ENCODE peak calls at places on chromosomes 11 and 22, in seven cellular contexts. T is testis; N is lower lobe of right lung; X is bronchial epithelial cell; U is CD8-positive, alpha-beta T cell; K is HCT116; S is OCI-LY7. Z is an unnamed sample.

GRCh38 chr11:69841170-69841858 is 22.1 kb upstream of the FGF3 start:
- DNase-seq in T (no peak), N (no peak), X (no peak), U (no peak), K (no peak), S (no peak), Z (no peak)

GRCh38 chr11:58629857-58630256 is 7.4 kb downstream of the CNTF start:
- DNase-seq in T (peak), N (no peak), X (peak), U (peak), K (peak), S (peak), Z (peak)

GRCh38 chr11:33732176-33732575 is 4.0 kb downstream of the CD59 start:
- DNase-seq in T (no peak), N (no peak), X (no peak), U (no peak), K (no peak), S (no peak), Z (no peak)

GRCh38 chr11:4146070-4146764 is 51.6 kb downstream of the RRM1 start:
- DNase-seq in T (no peak), N (no peak), X (no peak), U (no peak), K (no peak), S (no peak), Z (no peak)

GRCh38 chr11:128892866-128893565 is 1.9 kb downstream of the KCNJ5 start:
- DNase-seq in T (no peak), N (no peak), X (peak), U (no peak), K (no peak), S (no peak), Z (no peak)

GRCh38 chr22:49685686-49686085 is 142.0 kb downstream of the BRD1 start:
- DNase-seq in T (no peak), N (no peak), X (no peak), U (no peak), K (no peak), S (no peak), Z (no peak)

GRCh38 chr11:126359431-126360048 is 4.1 kb downstream of the ST3GAL4 start:
- DNase-seq in T (peak), N (no peak), X (no peak), U (no peak), K (no peak), S (no peak), Z (peak)

GRCh38 chr11:13251961-13252360 is 25.6 kb upstream of the BMAL1 start:
- DNase-seq in T (no peak), N (no peak), X (no peak), U (no peak), K (no peak), S (no peak), Z (no peak)

GRCh38 chr22:24482586-24482985 is 12.5 kb upstream of the UPB1 start:
- DNase-seq in T (no peak), N (no peak), X (peak), U (no peak), K (no peak), S (no peak), Z (peak)

GRCh38 chr22:50173221-50173982 is 2.9 kb downstream of the PANX2 start:
- DNase-seq in T (no peak), N (peak), X (no peak), U (no peak), K (no peak), S (peak), Z (no peak)

GRCh38 chr22:18044548-18045271 is 20.3 kb upstream of the MICAL3 start:
- DNase-seq in T (peak), N (no peak), X (no peak), U (no peak), K (no peak), S (no peak), Z (no peak)

GRCh38 chr11:67050139-67050538 is 6.5 kb upstream of the RHOD start:
- DNase-seq in T (no peak), N (no peak), X (no peak), U (no peak), K (no peak), S (no peak), Z (no peak)

GRCh38 chr11:1531418-1531817 is 40.7 kb downstream of the DUSP8 start:
- DNase-seq in T (no peak), N (no peak), X (peak), U (no peak), K (no peak), S (no peak), Z (no peak)

GRCh38 chr11:77467233-77467632 is 6.7 kb downstream of the PAK1 start:
- DNase-seq in T (no peak), N (no peak), X (peak), U (no peak), K (no peak), S (no peak), Z (no peak)

GRCh38 chr22:38456841-38457699 is 2.1 kb upstream of the KCNJ4 start:
- DNase-seq in T (peak), N (no peak), X (no peak), U (no peak), K (no peak), S (no peak), Z (no peak)

GRCh38 chr22:38455530-38456271 is 702 bp upstream of the KCNJ4 start:
- DNase-seq in T (peak), N (no peak), X (no peak), U (no peak), K (no peak), S (peak), Z (no peak)

GRCh38 chr22:38455063-38455529 is at the start of gene KCNJ4:
- DNase-seq in T (no peak), N (no peak), X (no peak), U (no peak), K (no peak), S (no peak), Z (no peak)

GRCh38 chr22:38454361-38455062 is 487 bp downstream of the KCNJ4 start:
- DNase-seq in T (no peak), N (no peak), X (no peak), U (peak), K (no peak), S (peak), Z (no peak)

DNA sequence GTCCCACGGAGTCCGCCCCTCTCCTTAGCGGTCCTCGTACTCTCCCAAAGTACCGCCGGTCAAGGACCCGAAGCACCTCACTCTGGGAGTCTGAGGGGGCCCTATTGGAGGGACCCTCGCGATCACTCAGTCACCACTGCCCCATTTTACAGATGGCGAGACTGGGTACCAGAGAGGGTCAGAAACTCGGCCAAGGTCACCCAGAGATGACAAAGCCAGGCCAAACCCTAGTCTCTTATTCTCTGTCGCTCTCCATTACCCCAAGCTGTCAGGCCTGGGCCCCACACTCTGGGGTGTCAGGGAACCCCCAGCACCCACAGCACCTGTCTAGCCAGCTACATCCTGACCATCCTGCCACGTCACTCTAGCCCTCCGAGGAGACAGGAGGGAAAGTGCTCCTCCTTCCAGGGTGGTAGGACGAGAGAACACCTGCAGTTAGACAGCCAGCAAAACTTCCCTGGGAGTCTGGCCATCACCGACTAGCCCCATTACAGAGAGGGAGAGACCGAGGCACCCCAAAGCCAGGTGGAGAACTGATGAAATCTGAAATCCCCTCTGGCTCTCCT is 1.4 kb upstream of the KCNJ4 start:
- DNase-seq in T (no peak), N (no peak), X (no peak), U (no peak), K (no peak), S (no peak), Z (no peak)
- H3K4me3 ChIP-seq in T (peak), N (no peak), X (no peak), U (no peak), K (no peak), S (peak), Z (no peak)

GRCh38 chr11:21323617-21324016 is 654.2 kb downstream of the NELL1 start:
- DNase-seq in T (no peak), N (no peak), X (no peak), U (no peak), K (no peak), S (no peak), Z (no peak)
- TF ChIP-seq CTCF in T (no peak), N (no peak), X (no peak), U (no peak), K (no peak), S (peak), Z (no peak)

DNA sequence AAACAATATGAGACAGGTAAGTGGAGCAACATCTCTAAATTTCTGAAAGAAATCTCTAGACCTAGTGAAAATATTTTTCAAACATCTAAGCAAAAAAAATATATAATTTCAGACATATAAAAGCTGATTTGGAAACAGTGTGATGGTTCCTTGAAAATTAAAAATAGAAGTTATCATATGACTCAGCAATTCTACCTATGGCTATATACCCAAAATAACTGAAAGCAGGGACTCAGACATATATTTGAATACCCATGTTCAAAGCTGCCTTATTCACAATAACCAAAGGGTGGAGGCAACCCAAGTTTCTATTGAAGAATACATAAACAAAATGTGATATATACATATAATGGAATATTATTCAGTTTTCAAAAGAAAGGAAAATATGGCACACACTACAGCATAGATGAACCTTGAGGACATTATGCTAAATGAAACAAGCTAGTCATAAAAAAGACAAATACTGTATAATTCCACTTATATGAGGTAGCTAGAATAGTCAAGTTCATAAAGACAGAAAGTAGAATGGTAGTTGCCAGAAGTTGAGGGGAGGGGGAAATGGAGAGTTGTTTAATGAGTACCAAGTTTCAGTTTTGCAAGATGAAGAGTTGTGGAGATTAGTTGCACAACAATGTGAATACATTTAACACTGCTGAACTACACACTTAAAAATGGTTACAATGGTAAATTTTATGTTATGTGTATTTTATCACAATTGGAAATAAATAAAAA is 300.4 kb downstream of the TTC28 start:
- DNase-seq in T (no peak), N (no peak), X (no peak), U (no peak), K (no peak), S (no peak), Z (no peak)
- H3K4me3 ChIP-seq in T (no peak), N (no peak), X (no peak), U (no peak), K (no peak), S (no peak), Z (no peak)

DNA sequence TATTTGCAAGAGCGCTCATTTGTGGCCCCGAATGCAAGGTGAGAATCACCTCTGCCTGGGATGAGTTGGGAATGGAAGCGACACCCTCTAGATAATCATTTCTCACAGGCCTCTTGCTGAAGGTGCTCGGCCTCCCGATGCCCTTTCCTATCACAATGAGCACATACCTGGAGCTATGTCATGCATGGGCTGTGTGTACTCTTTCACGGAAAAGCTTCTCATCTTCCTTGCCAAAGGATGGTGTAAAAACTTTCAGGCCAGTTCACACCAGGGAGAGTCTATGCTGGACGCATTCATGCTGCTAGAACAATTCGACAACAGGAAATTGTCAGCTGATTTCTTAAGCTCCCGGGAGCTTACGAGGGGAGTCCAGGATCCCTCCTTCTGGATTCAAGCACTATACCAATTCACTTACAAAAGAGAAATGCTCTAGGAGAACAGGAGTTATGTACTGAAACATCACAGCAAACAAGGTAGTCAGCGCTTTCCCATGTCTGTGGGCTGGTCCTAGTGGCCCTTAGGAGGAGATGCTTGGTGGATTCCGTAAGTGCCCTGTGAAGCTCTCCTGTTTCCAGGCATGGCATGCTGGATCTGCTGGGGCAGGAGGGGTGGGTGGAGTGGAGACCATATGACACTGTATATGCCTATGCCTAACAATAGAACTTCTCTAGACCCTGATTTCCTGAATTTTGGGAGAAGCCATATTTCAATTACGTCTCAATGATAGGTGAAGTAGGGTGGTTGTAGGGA is 53.1 kb upstream of the B3GAT1 start:
- DNase-seq in T (no peak), N (no peak), X (no peak), U (no peak), K (no peak), S (no peak), Z (no peak)
- TF ChIP-seq CTCF in T (no peak), N (no peak), X (no peak), U (no peak), K (no peak), S (no peak), Z (no peak)

GRCh38 chr22:41561788-41562187 is 978 bp downstream of the CSDC2 start:
- DNase-seq in T (peak), N (no peak), X (no peak), U (no peak), K (no peak), S (no peak), Z (no peak)

GRCh38 chr22:41561335-41561734 is 525 bp downstream of the CSDC2 start:
- DNase-seq in T (peak), N (no peak), X (no peak), U (no peak), K (no peak), S (no peak), Z (no peak)

GRCh38 chr22:41564563-41564962 is 3.8 kb downstream of the CSDC2 start:
- DNase-seq in T (no peak), N (no peak), X (peak), U (no peak), K (no peak), S (no peak), Z (no peak)

GRCh38 chr22:41562461-41562860 is 1.7 kb downstream of the CSDC2 start:
- DNase-seq in T (no peak), N (no peak), X (no peak), U (no peak), K (no peak), S (no peak), Z (no peak)

GRCh38 chr22:41563051-41563711 is 2.4 kb downstream of the CSDC2 start:
- DNase-seq in T (peak), N (no peak), X (peak), U (no peak), K (no peak), S (no peak), Z (no peak)
- H3K4me3 ChIP-seq in T (no peak), N (no peak), X (no peak), U (no peak), K (peak), S (no peak), Z (peak)

DNA sequence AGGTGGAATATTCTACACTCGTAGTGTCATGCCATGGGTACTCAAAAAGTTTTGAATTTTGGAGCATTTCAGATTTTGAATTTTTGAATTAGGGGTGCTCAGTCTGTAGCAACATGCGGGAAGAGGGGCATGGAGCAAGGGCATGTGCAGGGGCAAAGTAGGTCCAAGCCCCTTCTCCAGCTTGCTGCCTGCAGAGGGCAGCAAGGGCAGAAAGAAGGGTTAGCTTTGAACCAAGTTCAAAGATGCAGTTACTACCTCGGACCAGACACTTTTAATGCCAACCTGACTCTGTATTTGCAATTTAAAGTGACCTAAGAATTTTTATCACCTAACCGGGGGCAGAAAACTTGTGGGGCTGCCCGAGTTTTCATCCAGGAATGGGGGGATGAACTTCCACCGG is 68.2 kb downstream of the CD82 start:
- DNase-seq in T (peak), N (no peak), X (no peak), U (no peak), K (no peak), S (peak), Z (no peak)
- TF ChIP-seq CTCF in T (no peak), N (no peak), X (peak), U (no peak), K (peak), S (peak), Z (peak)

GRCh38 chr22:42387631-42388030 is 44.6 kb downstream of the NFAM1 start:
- DNase-seq in T (no peak), N (no peak), X (no peak), U (no peak), K (no peak), S (no peak), Z (no peak)
- H3K4me3 ChIP-seq in T (no peak), N (no peak), X (no peak), U (no peak), K (no peak), S (no peak), Z (no peak)

DNA sequence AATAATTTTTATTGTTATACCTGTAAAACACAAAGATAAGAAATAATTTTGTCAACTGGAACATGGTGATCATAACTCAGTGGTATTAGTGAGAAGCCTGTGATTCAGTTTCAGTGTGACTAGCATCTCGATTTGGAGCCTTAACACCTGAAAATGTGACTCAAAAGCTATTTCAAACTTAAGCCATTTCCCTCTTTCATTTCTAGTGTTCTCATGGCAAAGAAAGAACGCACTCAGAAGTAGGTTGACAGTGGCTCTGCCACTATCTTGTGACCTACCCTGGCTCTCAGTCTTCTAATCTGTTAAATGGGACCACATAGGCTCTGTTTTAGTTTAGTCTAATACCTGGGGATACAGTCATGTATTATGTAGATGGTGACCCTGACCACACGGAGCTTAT is 62.7 kb downstream of the ISX start:
- DNase-seq in T (no peak), N (no peak), X (no peak), U (no peak), K (no peak), S (no peak), Z (no peak)
- TF ChIP-seq CTCF in T (no peak), N (no peak), X (no peak), U (no peak), K (no peak), S (no peak), Z (no peak)

GRCh38 chr11:82969811-82970210 is 68.3 kb downstream of the DDIAS start:
- DNase-seq in T (no peak), N (no peak), X (no peak), U (no peak), K (no peak), S (peak), Z (no peak)
- H3K4me3 ChIP-seq in T (no peak), N (no peak), X (no peak), U (no peak), K (no peak), S (peak), Z (no peak)

GRCh38 chr11:119062779-119063178 is 4.8 kb upstream of the VPS11 start:
- DNase-seq in T (peak), N (no peak), X (peak), U (no peak), K (no peak), S (no peak), Z (no peak)

GRCh38 chr11:119061256-119061655 is 4.3 kb upstream of the HYOU1 start:
- DNase-seq in T (no peak), N (no peak), X (no peak), U (no peak), K (no peak), S (no peak), Z (no peak)

GRCh38 chr11:119067371-119068222 is at the start of gene VPS11:
- DNase-seq in T (peak), N (peak), X (peak), U (peak), K (peak), S (peak), Z (peak)

GRCh38 chr11:119066481-119066880 is 1.1 kb upstream of the VPS11 start:
- DNase-seq in T (no peak), N (no peak), X (no peak), U (no peak), K (no peak), S (no peak), Z (no peak)

GRCh38 chr11:119065369-119065768 is 2.2 kb upstream of the VPS11 start:
- DNase-seq in T (peak), N (no peak), X (peak), U (peak), K (no peak), S (peak), Z (no peak)
- TF ChIP-seq CTCF in T (no peak), N (peak), X (peak), U (peak), K (peak), S (peak), Z (peak)